ENCODE peak calls at places on chromosomes 5 and 9, in nine cellular contexts. U is CD8-positive, alpha-beta T cell; V is lung; I is IMR-90; J is SK-N-SH; T is left lung; M is heart left ventricle; F is iPS DF 6.9; O is body of pancreas. N is an unnamed sample. For H3K4me1, the result is how much of the 10 kb centered on the place peaks cover.

GRCh38 chr9:130036099-130036498 is 6.9 kb downstream of the FNBP1 start:
- DNase-seq in M (no peak), F (no peak), J (no peak), V (no peak), I (peak), T (no peak), U (no peak), O (no peak), N (no peak)

GRCh38 chr5:129496410-129496809 is 36.3 kb downstream of the ADAMTS19 start:
- DNase-seq in V (no peak), J (no peak), O (no peak), F (no peak), U (no peak), T (no peak), M (no peak), I (no peak), N (no peak)

GRCh38 chr5:112417931-112418358 is 1.1 kb downstream of the EPB41L4A start:
- DNase-seq in T (peak), F (no peak), J (peak), I (no peak), V (peak), O (peak), U (no peak), M (peak), N (peak)

GRCh38 chr9:92970467-92970923 is 23.2 kb downstream of the FGD3 start:
- DNase-seq in V (peak), O (no peak), M (no peak), T (no peak), F (peak), U (no peak), J (no peak), I (peak), N (no peak)

GRCh38 chr5:134549714-134550113 is 24.2 kb downstream of the JADE2 start:
- DNase-seq in F (no peak), I (peak), V (no peak), O (no peak), J (no peak), U (no peak), T (no peak), M (no peak), N (no peak)

GRCh38 chr5:39100851-39101396 is 26.7 kb upstream of the RICTOR start:
- DNase-seq in I (peak), O (no peak), V (no peak), M (no peak), F (no peak), U (no peak), J (no peak), T (no peak), N (no peak)

GRCh38 chr5:158640581-158640980 is 459.1 kb downstream of the EBF1 start:
- DNase-seq in F (no peak), I (peak), T (no peak), U (no peak), M (no peak), O (no peak), V (no peak), J (no peak), N (no peak)

GRCh38 chr9:88831783-88832407 is 159.4 kb upstream of the S1PR3 start:
- DNase-seq in V (no peak), M (no peak), U (no peak), F (no peak), I (no peak), O (no peak), T (no peak), J (no peak), N (no peak)

GRCh38 chr9:14585730-14586473 is 107.3 kb downstream of the ZDHHC21 start:
- DNase-seq in J (no peak), M (no peak), F (no peak), O (no peak), V (no peak), I (no peak), T (no peak), U (no peak), N (no peak)

GRCh38 chr5:172872997-172873491 is 39.0 kb downstream of the ERGIC1 start:
- DNase-seq in M (peak), F (no peak), O (peak), V (no peak), U (no peak), I (peak), J (no peak), T (no peak), N (peak)

GRCh38 chr5:172870807-172871431 is 36.9 kb downstream of the ERGIC1 start:
- DNase-seq in I (no peak), V (no peak), M (peak), T (peak), O (no peak), F (no peak), U (no peak), J (peak), N (peak)

GRCh38 chr5:172871982-172872381 is 37.9 kb downstream of the ERGIC1 start:
- DNase-seq in F (no peak), I (peak), T (no peak), V (no peak), O (no peak), M (no peak), U (no peak), J (no peak), N (no peak)

GRCh38 chr5:172870261-172870806 is 36.3 kb downstream of the ERGIC1 start:
- DNase-seq in U (no peak), I (peak), M (peak), F (no peak), T (peak), V (peak), J (no peak), O (no peak), N (peak)

GRCh38 chr5:172871561-172871960 is 37.5 kb downstream of the ERGIC1 start:
- DNase-seq in F (no peak), I (no peak), T (no peak), V (no peak), U (no peak), M (no peak), O (no peak), J (no peak), N (no peak)
- H3K4me1 ChIP-seq in F (under half), I (half or more), T (half or more), V (under half), U (under half), M (half or more), O (half or more), J (half or more), N (under half)

GRCh38 chr5:137155621-137156020 is 343.5 kb downstream of the SPOCK1 start:
- DNase-seq in J (no peak), I (no peak), V (no peak), O (no peak), T (no peak), M (no peak), U (no peak), F (no peak), N (no peak)
- H3K4me3 ChIP-seq in J (no peak), I (no peak), V (no peak), O (no peak), T (no peak), M (no peak), U (no peak), F (no peak), N (no peak)

GRCh38 chr5:5314626-5315025 is 107.9 kb upstream of the ICE1 start:
- DNase-seq in I (no peak), M (no peak), U (no peak), T (no peak), F (no peak), J (no peak), V (no peak), O (no peak), N (no peak)
- H3K4me1 ChIP-seq in I (under half), M (under half), U (under half), T (under half), F (under half), J (under half), V (under half), O (under half), N (under half)

DNA sequence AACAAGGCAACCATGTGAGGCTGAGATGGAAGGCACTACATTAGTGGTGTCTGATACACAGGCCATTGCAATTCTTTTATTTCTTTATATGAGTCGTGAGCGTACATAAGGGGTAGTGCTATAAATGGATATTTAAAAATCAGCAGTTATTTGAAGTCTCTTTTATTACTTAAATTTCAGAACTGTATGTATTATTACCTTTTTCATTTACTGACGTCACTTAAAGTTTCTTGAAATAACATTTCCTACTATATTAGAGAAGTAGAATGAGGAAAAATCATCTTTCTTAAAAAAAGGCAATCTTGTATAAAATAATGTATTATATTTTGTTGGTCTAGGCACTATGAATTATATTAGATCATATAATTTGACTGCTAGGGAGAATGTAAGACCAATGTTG is 280.9 kb upstream of the CYLC2 start:
- DNase-seq in U (no peak), J (no peak), M (no peak), T (no peak), V (no peak), O (no peak), I (no peak), F (no peak), N (no peak)
- H3K4me3 ChIP-seq in U (no peak), J (no peak), M (no peak), T (no peak), V (no peak), O (no peak), I (no peak), F (no peak), N (no peak)

GRCh38 chr5:759111-759741 is 25.3 kb downstream of the ZDHHC11B start:
- DNase-seq in U (peak), V (peak), T (peak), F (no peak), O (peak), J (peak), I (no peak), M (peak), N (peak)
- H3K4me1 ChIP-seq in U (under half), V (under half), T (under half), F (under half), O (under half), J (under half), I (under half), M (under half), N (under half)

GRCh38 chr9:10614201-10614870 is 1.5 kb upstream of the PTPRD start:
- DNase-seq in U (no peak), T (no peak), I (no peak), J (no peak), M (no peak), V (no peak), F (no peak), O (no peak), N (no peak)

GRCh38 chr9:10613413-10613812 is 611 bp upstream of the PTPRD start:
- DNase-seq in F (no peak), U (no peak), M (no peak), O (no peak), J (peak), T (no peak), V (no peak), I (no peak), N (no peak)

GRCh38 chr9:10612649-10613398 is at the start of gene PTPRD:
- DNase-seq in F (no peak), T (peak), M (peak), O (peak), U (no peak), J (peak), V (peak), I (peak), N (peak)
- H3K4me3 ChIP-seq in F (peak), T (peak), M (peak), O (no peak), U (no peak), J (peak), V (peak), I (peak), N (peak)

GRCh38 chr5:143216211-143216610 is 187.3 kb downstream of the NR3C1 start:
- DNase-seq in U (no peak), J (no peak), O (no peak), F (no peak), T (no peak), M (no peak), V (no peak), I (no peak), N (no peak)
- H3K4me1 ChIP-seq in U (under half), J (under half), O (under half), F (under half), T (under half), M (under half), V (under half), I (under half), N (under half)

DNA sequence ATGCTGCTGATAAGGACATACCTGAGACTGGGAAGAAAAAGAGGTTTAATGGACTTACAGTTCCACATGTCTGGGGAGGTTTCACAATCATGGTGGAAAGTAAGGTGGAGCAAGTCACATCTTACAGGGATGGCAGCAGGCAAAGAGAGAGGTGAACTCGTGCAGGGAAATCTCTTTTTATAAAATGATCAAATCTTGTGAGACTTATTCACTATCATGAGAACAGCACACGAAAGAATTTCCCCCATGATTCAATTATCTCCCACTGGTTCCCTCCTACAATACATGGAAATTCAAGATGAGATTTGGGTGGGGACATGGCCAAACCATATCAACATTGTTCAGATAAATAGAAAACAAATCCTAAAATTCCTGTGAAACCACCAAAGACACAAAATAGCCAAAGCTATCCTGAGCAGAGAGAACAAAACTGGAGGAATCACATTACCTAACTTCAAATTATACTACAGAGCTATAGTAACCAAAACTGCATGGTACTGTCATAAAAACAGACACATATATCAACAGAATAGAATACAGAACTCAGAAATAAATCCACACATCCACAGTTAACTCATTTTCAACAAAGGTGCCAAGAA is 230.5 kb upstream of the TRIM32 start:
- DNase-seq in F (no peak), M (no peak), I (no peak), U (no peak), T (no peak), J (no peak), O (no peak), V (no peak), N (no peak)
- H3K4me3 ChIP-seq in F (no peak), M (no peak), I (no peak), U (no peak), T (no peak), J (no peak), O (no peak), V (no peak), N (no peak)